ENCODE peak calls at places on chromosomes 2 and 18, in ten cellular contexts. J is endothelial cell; G is body of pancreas; F is amygdala; Y is psoas muscle; P is stimulated activated naive CD8-positive, alpha-beta T cell treated with anti-CD3 and anti-CD28 coated beads, Interleukin-15, amount 100 ng/mL, for 72 hours; D is mucosa of gallbladder; M is EH; L is glomerular endothelial cell; X is GM12865. K is an unnamed sample.
A peak's percentile ranks its signal among the peaks of the same experiment; 100 is the strongest.

GRCh38 chr2:66682476-66682875 is 247.6 kb downstream of the MEIS1 start:
- DNase-seq in M (no peak), G (no peak), X (no peak), D (no peak), Y (no peak), L (no peak), P (no peak), F (no peak), J (no peak), K (no peak)

GRCh38 chr2:210663574-210663973 is 107.2 kb downstream of the CPS1 start:
- DNase-seq in F (no peak), D (no peak), X (no peak), P (no peak), J (peak; percentile 22), Y (no peak), G (peak; percentile 27), L (no peak), M (peak; percentile 5), K (no peak)

GRCh38 chr18:45335644-45336043 is 279.6 kb upstream of the SLC14A2 start:
- DNase-seq in G (no peak), L (no peak), D (no peak), Y (no peak), P (no peak), J (no peak), X (no peak), F (no peak), M (no peak), K (no peak)

GRCh38 chr18:58315739-58316215 is 271.8 kb downstream of the NEDD4L start:
- DNase-seq in G (peak; percentile 37), J (no peak), Y (no peak), X (no peak), D (peak; percentile 25), L (no peak), P (no peak), M (no peak), F (no peak), K (no peak)

GRCh38 chr2:116804901-116805300 is 1009.6 kb upstream of the DDX18 start:
- DNase-seq in Y (no peak), M (no peak), X (no peak), F (no peak), G (no peak), L (no peak), J (no peak), P (no peak), D (no peak), K (no peak)

GRCh38 chr2:21256006-21256405 is 132.2 kb downstream of the TDRD15 start:
- DNase-seq in X (peak; percentile 41), L (peak; percentile 20), Y (no peak), M (no peak), D (peak; percentile 74), F (peak; percentile 54), J (peak; percentile 70), G (peak; percentile 73), P (no peak), K (no peak)

GRCh38 chr18:57437782-57438668 is 2.9 kb downstream of the ONECUT2 start:
- DNase-seq in Y (no peak), J (peak; percentile 85), M (peak; percentile 54), X (peak; percentile 40), P (peak; percentile 86), G (peak; percentile 74), D (no peak), L (no peak), F (peak; percentile 63), K (peak; percentile 60)

GRCh38 chr2:123245156-123245555 is 779.9 kb upstream of the CNTNAP5 start:
- DNase-seq in M (no peak), G (no peak), F (no peak), L (no peak), Y (no peak), J (no peak), P (no peak), D (no peak), X (no peak), K (no peak)

GRCh38 chr2:3470166-3470651 is 49.1 kb downstream of the ADI1 start:
- DNase-seq in X (no peak), F (peak; percentile 44), G (peak; percentile 53), P (no peak), D (peak; percentile 69), Y (peak; percentile 92), J (no peak), M (peak; percentile 92), L (no peak), K (no peak)

GRCh38 chr18:34322365-34323289 is 97.9 kb upstream of the NOL4 start:
- DNase-seq in M (no peak), P (peak; percentile 7), D (peak; percentile 34), J (peak; percentile 70), X (peak; percentile 91), G (peak; percentile 70), L (peak; percentile 5), F (peak; percentile 73), Y (peak; percentile 44), K (no peak)

GRCh38 chr2:9178905-9179571 is 27.6 kb upstream of the ASAP2 start:
- DNase-seq in J (no peak), G (peak; percentile 66), D (peak; percentile 39), X (peak; percentile 57), P (no peak), M (peak; percentile 88), Y (peak; percentile 58), F (peak; percentile 21), L (peak; percentile 42), K (no peak)

GRCh38 chr2:132950986-132951385 is 281.0 kb upstream of the LYPD1 start:
- DNase-seq in F (no peak), L (no peak), J (peak; percentile 5), Y (no peak), G (no peak), X (peak; percentile 21), M (no peak), D (no peak), P (no peak), K (no peak)

GRCh38 chr2:66441651-66442365 is 6.9 kb downstream of the MEIS1 start:
- DNase-seq in F (no peak), D (no peak), G (no peak), Y (no peak), J (no peak), L (no peak), X (no peak), M (no peak), P (no peak), K (no peak)

GRCh38 chr2:233486778-233487552 is 79.6 kb downstream of the USP40 start:
- DNase-seq in D (no peak), P (no peak), L (peak; percentile 66), J (no peak), X (no peak), F (no peak), G (no peak), Y (no peak), M (peak; percentile 96), K (no peak)

GRCh38 chr2:55224761-55225261 is 7.3 kb downstream of the CLHC1 start:
- DNase-seq in J (peak; percentile 11), M (no peak), Y (peak; percentile 72), G (no peak), D (no peak), L (no peak), F (peak; percentile 7), X (no peak), P (no peak), K (no peak)

GRCh38 chr18:33957705-33958104 is 267.0 kb downstream of the NOL4 start:
- DNase-seq in D (no peak), F (no peak), X (no peak), P (no peak), G (no peak), M (no peak), Y (no peak), J (no peak), L (no peak), K (no peak)

GRCh38 chr2:230906471-230907230 is 18.4 kb downstream of the GPR55 start:
- DNase-seq in Y (no peak), L (no peak), P (peak; percentile 9), J (no peak), M (no peak), G (no peak), D (no peak), X (no peak), F (no peak), K (no peak)

GRCh38 chr2:73897240-73897583 is 4.4 kb downstream of the ACTG2 start:
- DNase-seq in L (no peak), D (no peak), G (no peak), J (no peak), P (no peak), F (no peak), M (no peak), X (no peak), Y (no peak), K (no peak)

GRCh38 chr2:48474599-48475298 is 55.2 kb upstream of the STON1 start:
- DNase-seq in X (no peak), P (no peak), L (no peak), G (no peak), Y (no peak), J (no peak), M (no peak), D (peak; percentile 60), F (no peak), K (no peak)

GRCh38 chr2:81714817-81715216 is 1410.3 kb upstream of the LRRTM1 start:
- DNase-seq in G (no peak), M (no peak), Y (no peak), D (no peak), L (no peak), X (no peak), P (no peak), J (no peak), F (no peak), K (no peak)

GRCh38 chr2:62187246-62187645 is 8.7 kb upstream of the B3GNT2 start:
- DNase-seq in J (no peak), F (no peak), X (no peak), L (no peak), Y (no peak), D (no peak), P (no peak), G (peak; percentile 68), M (no peak), K (no peak)

K was measured in stimulated activated CD4-positive, alpha-beta T cell treated with anti-CD3 and anti-CD28 coated beads, Interleukin-4, amount 100 ng/mL, for 24 hours.